ENCODE peak calls at places on chromosomes 7 and 10, in four cellular contexts. G is left colon, I is iPS-NIHi11, Y is AG09319. L is an unnamed sample.

GRCh38 chr7:38451840-38452239 is 178.4 kb upstream of the TARP start:
- DNase-seq in I (peak; percentile 31), G (no peak), Y (no peak), L (no peak)

GRCh38 chr7:24102988-24103387 is 181.0 kb upstream of the NPY start:
- DNase-seq in I (no peak), G (no peak), Y (no peak), L (no peak)

GRCh38 chr10:125792342-125793063 is 16.9 kb upstream of the MMP21 start:
- DNase-seq in G (no peak), Y (no peak), I (no peak), L (no peak)

GRCh38 chr7:28754027-28754426 is 204.1 kb downstream of the TRIL start:
- DNase-seq in Y (no peak), G (no peak), I (peak; percentile 25), L (no peak)

GRCh38 chr10:97508342-97508741 is 9.6 kb downstream of the UBTD1 start:
- DNase-seq in G (no peak), I (no peak), Y (no peak), L (no peak)

GRCh38 chr10:48509974-48510692 is 94.7 kb downstream of the ARHGAP22 start:
- DNase-seq in I (peak; percentile 45), G (no peak), Y (no peak), L (no peak)

GRCh38 chr10:30724296-30724695 is 94.7 kb upstream of the LYZL2 start:
- DNase-seq in Y (no peak), G (no peak), I (no peak), L (no peak)

GRCh38 chr10:79437111-79437814 is 8.2 kb downstream of the ZCCHC24 start:
- DNase-seq in Y (no peak), G (peak; percentile 19), I (no peak), L (no peak)

GRCh38 chr10:114266521-114266920 is 27.5 kb downstream of the VWA2 start:
- DNase-seq in I (peak; percentile 34), G (no peak), Y (peak; percentile 15), L (no peak)

GRCh38 chr10:35910234-35910633 is 268.1 kb upstream of the FZD8 start:
- DNase-seq in Y (peak; percentile 42), I (no peak), G (no peak), L (no peak)

GRCh38 chr10:93816123-93816747 is 58.5 kb downstream of the LGI1 start:
- DNase-seq in I (peak; percentile 71), Y (peak; percentile 44), G (peak; percentile 58), L (peak; percentile 78)

GRCh38 chr7:87411186-87411585 is 64.3 kb downstream of the ABCB4 start:
- DNase-seq in G (no peak), Y (no peak), I (no peak), L (no peak)

GRCh38 chr7:25931156-25931555 is 220.8 kb upstream of the NFE2L3 start:
- DNase-seq in Y (no peak), G (no peak), I (no peak), L (no peak)

GRCh38 chr7:7201583-7202374 is 19.4 kb downstream of the C1GALT1 start:
- DNase-seq in I (peak; percentile 46), Y (no peak), G (peak; percentile 47), L (peak; percentile 68)

GRCh38 chr7:152363798-152364197 is 72.0 kb downstream of the KMT2C start:
- DNase-seq in Y (no peak), G (no peak), I (no peak), L (no peak)

GRCh38 chr7:72235351-72235750 is 176.8 kb downstream of the CALN1 start:
- DNase-seq in Y (no peak), I (no peak), G (no peak), L (no peak)

GRCh38 chr10:113219446-113219845 is 269.4 kb downstream of the TCF7L2 start:
- DNase-seq in Y (no peak), I (no peak), G (no peak), L (no peak)

GRCh38 chr7:64037095-64037494 is 8.1 kb upstream of the ZNF727 start:
- DNase-seq in Y (no peak), I (no peak), G (no peak), L (no peak)

GRCh38 chr7:26658080-26658697 is 206.2 kb downstream of the SKAP2 start:
- DNase-seq in I (no peak), G (no peak), Y (no peak), L (no peak)

GRCh38 chr7:130921391-130922180 is 187.6 kb upstream of the KLF14 start:
- DNase-seq in Y (peak; percentile 70), G (peak; percentile 50), I (peak; percentile 43), L (peak; percentile 75)

GRCh38 chr7:82131224-82131623 is 312.4 kb downstream of the CACNA2D1 start:
- DNase-seq in Y (no peak), I (no peak), G (no peak), L (no peak)

GRCh38 chr10:85614566-85614965 is 752.0 kb downstream of the GRID1 start:
- DNase-seq in G (no peak), Y (no peak), I (no peak), L (no peak)

GRCh38 chr7:155007947-155008346 is 5.0 kb upstream of the PAXIP1 start:
- DNase-seq in Y (no peak), G (no peak), I (peak; percentile 44), L (no peak)